ENCODE peak calls at places on chromosomes 5 and 9, in six cellular contexts. D is heart left ventricle; U is pancreas; E is upper lobe of right lung; W is CD4-positive, CD25-positive, alpha-beta regulatory T cell; T is effector memory CD4-positive, alpha-beta T cell. Y is an unnamed sample.

GRCh38 chr5:168147536-168148460 is 143.6 kb upstream of the WWC1 start:
- DNase-seq in U (no peak), D (no peak), E (no peak), T (no peak), W (no peak), Y (no peak)

GRCh38 chr9:70746760-70747159 is 332.3 kb upstream of the KLF9 start:
- DNase-seq in T (no peak), D (no peak), E (no peak), U (no peak), W (no peak), Y (peak)

GRCh38 chr9:8268881-8269280 is 469.3 kb upstream of the DMAC1 start:
- DNase-seq in D (no peak), T (no peak), E (no peak), W (no peak), U (no peak), Y (no peak)

GRCh38 chr5:179408646-179409045 is 63.4 kb upstream of the ADAMTS2 start:
- DNase-seq in E (no peak), U (no peak), T (no peak), D (no peak), W (no peak), Y (no peak)

GRCh38 chr5:162128117-162128516 is 60.5 kb downstream of the GABRG2 start:
- DNase-seq in U (no peak), W (no peak), D (no peak), T (no peak), E (no peak), Y (no peak)

GRCh38 chr9:36443581-36443980 is 43.5 kb upstream of the RNF38 start:
- DNase-seq in U (no peak), T (no peak), W (no peak), E (no peak), D (no peak), Y (no peak)

GRCh38 chr9:126516936-126517750 is 96.6 kb upstream of the LMX1B start:
- DNase-seq in D (peak), E (peak), U (no peak), T (peak), W (peak), Y (no peak)

GRCh38 chr9:130236436-130236985 is 29.0 kb upstream of the HMCN2 start:
- DNase-seq in T (no peak), W (no peak), D (no peak), E (no peak), U (peak), Y (no peak)

GRCh38 chr9:134358026-134358967 is 32.0 kb downstream of the RXRA start:
- DNase-seq in T (no peak), W (no peak), U (no peak), D (peak), E (peak), Y (no peak)

GRCh38 chr9:118987167-118987566 is 382.1 kb downstream of the BRINP1 start:
- DNase-seq in T (no peak), D (no peak), E (no peak), W (no peak), U (no peak), Y (no peak)

GRCh38 chr9:136283291-136284235 is 20.3 kb downstream of the CCDC187 start:
- DNase-seq in T (peak), E (peak), W (peak), U (peak), D (peak), Y (peak)

GRCh38 chr5:96259211-96259772 is 173.8 kb downstream of the PCSK1 start:
- DNase-seq in E (no peak), U (no peak), D (no peak), T (no peak), W (no peak), Y (no peak)

GRCh38 chr9:23820731-23821399 is 5.2 kb downstream of the ELAVL2 start:
- DNase-seq in T (no peak), E (peak), W (no peak), D (no peak), U (no peak), Y (no peak)

GRCh38 chr9:3875371-3876132 is 349.8 kb upstream of the RFX3 start:
- DNase-seq in D (no peak), E (no peak), U (no peak), W (no peak), T (no peak), Y (no peak)

GRCh38 chr9:107361816-107362215 is 78.7 kb downstream of the RAD23B start:
- DNase-seq in E (no peak), D (no peak), W (no peak), U (peak), T (no peak), Y (no peak)

GRCh38 chr9:89635816-89636215 is 31.0 kb downstream of the GADD45G start:
- DNase-seq in W (no peak), T (no peak), E (no peak), D (no peak), U (no peak), Y (no peak)

GRCh38 chr5:117095803-117096332 is 521.2 kb upstream of the SEMA6A start:
- DNase-seq in U (no peak), W (no peak), D (no peak), T (no peak), E (no peak), Y (no peak)

GRCh38 chr5:10140195-10140973 is 109.3 kb downstream of the ATPSCKMT start:
- DNase-seq in D (no peak), W (no peak), T (no peak), E (no peak), U (no peak), Y (no peak)

GRCh38 chr5:176418251-176418650 is 1.9 kb upstream of the CLTB start:
- DNase-seq in E (no peak), U (no peak), D (no peak), W (no peak), T (no peak), Y (no peak)

GRCh38 chr5:173705512-173705825 is 89.0 kb upstream of the BOD1 start:
- DNase-seq in E (peak), U (no peak), T (no peak), W (no peak), D (no peak), Y (no peak)

GRCh38 chr9:78035369-78035993 is 3.9 kb upstream of the GNAQ start:
- DNase-seq in T (peak), D (peak), U (peak), W (peak), E (no peak), Y (peak)

GRCh38 chr9:130956636-130957450 is 17.8 kb upstream of the FIBCD1 start:
- DNase-seq in U (no peak), D (no peak), T (no peak), E (no peak), W (no peak), Y (no peak)

GRCh38 chr9:109335929-109336328 is 15.1 kb upstream of the EPB41L4B start:
- DNase-seq in D (no peak), W (no peak), U (no peak), E (no peak), T (no peak), Y (no peak)

GRCh38 chr5:24045034-24045433 is 537.6 kb downstream of the PRDM9 start:
- DNase-seq in T (no peak), E (no peak), D (no peak), U (no peak), W (no peak), Y (no peak)

DNA sequence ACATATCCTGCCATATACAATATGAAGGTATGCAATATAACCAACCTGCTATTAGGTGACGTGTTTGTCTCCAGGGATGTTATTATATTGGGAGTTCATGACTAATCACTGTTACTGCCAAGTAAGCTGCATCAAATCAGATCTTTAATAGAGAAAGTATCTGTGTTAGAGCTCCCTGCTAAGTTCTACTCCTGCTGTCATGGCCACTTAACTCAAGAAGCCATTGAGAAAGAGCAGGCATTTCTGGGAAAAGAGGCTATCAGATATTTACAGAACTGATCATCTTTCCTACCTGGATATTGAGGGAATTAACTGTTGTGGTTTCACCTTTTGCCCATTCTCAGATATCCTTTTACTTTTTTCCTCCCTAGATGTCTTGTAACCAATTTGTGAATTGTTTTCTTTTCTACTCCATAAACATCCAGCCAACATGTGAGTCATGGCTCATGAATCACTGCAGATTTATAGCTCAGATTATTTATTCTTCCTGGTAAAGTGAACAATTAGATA is 634.8 kb upstream of the FAM174A start:
- DNase-seq in D (no peak), W (no peak), U (no peak), T (no peak), E (no peak), Y (no peak)
- H3K27ac ChIP-seq in D (no peak), W (no peak), U (no peak), T (no peak), E (no peak), Y (no peak)

GRCh38 chr5:172178301-172179031 is 9.6 kb downstream of the STK10 start:
- DNase-seq in E (no peak), D (no peak), T (peak), W (peak), U (no peak), Y (no peak)
- H3K27ac ChIP-seq in E (peak), D (peak), T (peak), W (peak), U (no peak), Y (no peak)

GRCh38 chr5:79611046-79611829 is 1.0 kb upstream of the TENT2 start:
- DNase-seq in U (no peak), W (no peak), D (no peak), E (no peak), T (no peak), Y (no peak)
- H3K27ac ChIP-seq in U (peak), W (no peak), D (peak), E (peak), T (peak), Y (peak)

GRCh38 chr5:122151640-122152039 is 22.3 kb downstream of the ZNF474 start:
- DNase-seq in U (no peak), W (no peak), T (no peak), D (no peak), E (no peak), Y (no peak)
- H3K27ac ChIP-seq in U (no peak), W (no peak), T (no peak), D (no peak), E (no peak), Y (no peak)

GRCh38 chr5:138755084-138755748 is 2.0 kb downstream of the CTNNA1 start:
- DNase-seq in W (no peak), E (no peak), D (no peak), U (no peak), T (no peak), Y (no peak)
- H3K27ac ChIP-seq in W (no peak), E (peak), D (peak), U (peak), T (no peak), Y (peak)

GRCh38 chr5:149586708-149587318 is 5.5 kb downstream of the ARHGEF37 start:
- DNase-seq in D (no peak), E (no peak), T (no peak), U (no peak), W (peak), Y (no peak)
- H3K27ac ChIP-seq in D (no peak), E (peak), T (no peak), U (peak), W (no peak), Y (peak)

GRCh38 chr5:95044096-95044495 is 240.8 kb downstream of the MCTP1 start:
- DNase-seq in E (no peak), D (no peak), W (no peak), T (no peak), U (no peak), Y (no peak)

GRCh38 chr5:95042040-95042439 is 242.9 kb downstream of the MCTP1 start:
- DNase-seq in E (no peak), D (no peak), W (no peak), U (no peak), T (no peak), Y (no peak)

GRCh38 chr5:95048633-95049032 is 236.3 kb downstream of the MCTP1 start:
- DNase-seq in W (no peak), U (no peak), E (no peak), T (no peak), D (no peak), Y (no peak)

GRCh38 chr5:95043648-95044047 is 241.2 kb downstream of the MCTP1 start:
- DNase-seq in U (no peak), T (no peak), E (no peak), W (no peak), D (no peak), Y (no peak)

DNA sequence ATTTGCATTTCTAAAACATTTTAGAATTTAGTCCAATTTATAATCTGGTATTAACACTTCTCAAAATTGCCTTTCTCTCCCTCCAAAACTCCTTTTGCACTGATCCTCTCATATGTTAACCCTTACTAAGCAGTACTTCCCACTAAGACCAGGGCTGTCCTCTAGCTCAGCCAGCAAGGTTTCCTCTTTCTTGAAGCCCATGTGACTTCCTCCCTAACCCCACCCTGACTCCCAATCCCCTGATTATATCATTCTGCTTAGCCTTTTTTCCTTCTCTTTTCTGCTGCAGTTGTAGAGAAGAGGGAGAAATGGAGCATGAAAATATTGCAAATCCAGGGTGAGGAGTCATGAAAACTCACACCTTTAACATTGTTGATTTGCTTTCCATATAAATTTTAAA is 241.7 kb downstream of the MCTP1 start:
- DNase-seq in D (no peak), U (no peak), T (no peak), W (no peak), E (no peak), Y (no peak)
- H3K27ac ChIP-seq in D (no peak), U (no peak), T (no peak), W (no peak), E (no peak), Y (no peak)

DNA sequence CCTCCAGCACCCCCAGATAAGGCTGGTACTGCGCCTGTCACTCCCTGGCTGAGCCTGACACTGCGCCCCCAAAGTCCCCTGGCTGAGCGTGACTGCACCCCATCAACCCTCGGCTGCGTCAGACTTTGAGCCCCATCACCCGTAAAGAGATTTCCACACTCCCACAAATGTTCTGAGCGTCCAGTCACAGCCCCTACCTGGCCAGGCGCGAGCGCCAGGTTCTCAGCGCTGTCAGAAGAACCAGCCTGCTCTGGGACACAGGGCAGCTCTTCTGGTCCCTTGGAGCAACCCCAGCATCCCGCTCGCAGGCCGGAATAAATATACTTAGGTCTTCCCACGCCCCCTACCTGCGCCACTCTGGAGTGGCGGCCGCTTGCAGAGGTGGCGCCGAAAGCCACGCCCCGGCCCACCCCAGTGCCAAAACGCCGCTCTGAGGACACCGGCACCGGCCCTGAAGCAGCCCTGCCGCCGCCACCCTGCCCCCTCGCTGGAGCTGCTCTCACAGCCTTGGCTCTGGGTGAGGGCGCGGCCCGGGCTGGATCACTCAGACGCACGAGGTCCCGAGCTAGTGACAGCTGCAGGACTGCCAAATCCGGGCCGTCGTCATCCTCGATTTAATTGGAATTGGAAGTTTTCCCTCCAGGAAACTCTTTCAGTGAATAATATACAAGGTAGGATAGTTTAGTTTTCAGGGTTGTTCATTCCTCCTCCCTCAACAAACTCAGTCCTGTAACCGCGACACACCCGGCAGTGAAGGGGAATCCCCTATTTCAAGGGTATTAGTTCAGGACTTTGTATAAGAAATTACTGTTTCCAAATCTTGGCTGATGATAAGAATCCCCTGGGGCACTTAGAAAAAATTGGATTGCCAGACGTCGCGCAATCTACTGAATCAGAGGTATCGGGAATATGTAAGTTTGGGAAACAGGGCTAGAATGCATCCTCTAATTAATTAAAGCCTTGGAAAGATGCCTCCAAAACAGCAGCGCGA is 1.2 kb upstream of the CEMIP2 start:
- DNase-seq in T (peak), D (peak), U (peak), E (peak), W (peak), Y (peak)
- H3K27ac ChIP-seq in T (peak), D (peak), U (peak), E (peak), W (peak), Y (peak)

GRCh38 chr5:172426086-172426485 is 28.2 kb downstream of the SH3PXD2B start:
- DNase-seq in T (no peak), E (no peak), D (peak), W (no peak), U (no peak), Y (no peak)

GRCh38 chr5:172427202-172427601 is 27.1 kb downstream of the SH3PXD2B start:
- DNase-seq in E (no peak), D (no peak), T (no peak), W (no peak), U (no peak), Y (no peak)

GRCh38 chr5:172424111-172424490 is 30.2 kb downstream of the SH3PXD2B start:
- DNase-seq in T (no peak), E (no peak), D (no peak), W (no peak), U (no peak), Y (no peak)

GRCh38 chr5:172423379-172424110 is 30.8 kb downstream of the SH3PXD2B start:
- DNase-seq in U (no peak), W (no peak), E (no peak), D (peak), T (no peak), Y (no peak)

GRCh38 chr5:172425402-172425801 is 28.9 kb downstream of the SH3PXD2B start:
- DNase-seq in U (no peak), W (no peak), D (no peak), T (no peak), E (no peak), Y (no peak)
- H3K27ac ChIP-seq in U (no peak), W (no peak), D (no peak), T (no peak), E (peak), Y (peak)

Y was measured in prostate gland.